ENCODE peak calls at places on chromosomes 1 and 21, in nine cellular contexts. One of them, this sample, is unnamed. For H3K4me1, the result is how much of the 10 kb centered on the place peaks cover.

GRCh38 chr1:38046884-38047602 is 450 bp upstream of the POU3F1 start:
- DNase-seq in psoas muscle: peak
- DNase-seq in OCI-LY7: peak
- DNase-seq in adrenal gland: peak
- DNase-seq in heart right ventricle: peak
- DNase-seq in IMR-90: peak
- DNase-seq in cardiac muscle cell: peak
- DNase-seq in CD8-positive, alpha-beta T cell: peak
- DNase-seq in pancreas: peak
- DNase-seq in this sample: peak

GRCh38 chr1:209155556-209155955 is 428.0 kb upstream of the CAMK1G start:
- DNase-seq in pancreas: no peak
- DNase-seq in IMR-90: no peak
- DNase-seq in psoas muscle: no peak
- DNase-seq in CD8-positive, alpha-beta T cell: no peak
- DNase-seq in heart right ventricle: no peak
- DNase-seq in adrenal gland: no peak
- DNase-seq in cardiac muscle cell: no peak
- DNase-seq in OCI-LY7: no peak
- DNase-seq in this sample: no peak

GRCh38 chr1:167935252-167936067 is 1.0 kb upstream of the DCAF6 start:
- DNase-seq in cardiac muscle cell: peak
- DNase-seq in IMR-90: peak
- DNase-seq in heart right ventricle: no peak
- DNase-seq in CD8-positive, alpha-beta T cell: no peak
- DNase-seq in psoas muscle: no peak
- DNase-seq in OCI-LY7: peak
- DNase-seq in pancreas: no peak
- DNase-seq in adrenal gland: peak
- DNase-seq in this sample: no peak

GRCh38 chr1:63968663-63969460 is 195.0 kb downstream of the ROR1 start:
- DNase-seq in OCI-LY7: no peak
- DNase-seq in IMR-90: peak
- DNase-seq in CD8-positive, alpha-beta T cell: no peak
- DNase-seq in adrenal gland: no peak
- DNase-seq in cardiac muscle cell: no peak
- DNase-seq in heart right ventricle: peak
- DNase-seq in psoas muscle: peak
- DNase-seq in pancreas: no peak
- DNase-seq in this sample: peak

GRCh38 chr1:171610385-171610784 is 11.7 kb upstream of the MYOCOS start:
- DNase-seq in CD8-positive, alpha-beta T cell: no peak
- DNase-seq in cardiac muscle cell: peak
- DNase-seq in pancreas: no peak
- DNase-seq in heart right ventricle: no peak
- DNase-seq in adrenal gland: no peak
- DNase-seq in OCI-LY7: no peak
- DNase-seq in psoas muscle: no peak
- DNase-seq in IMR-90: peak
- DNase-seq in this sample: no peak

GRCh38 chr1:114081145-114082046 is 72.3 kb downstream of the SYT6 start:
- DNase-seq in pancreas: no peak
- DNase-seq in adrenal gland: peak
- DNase-seq in psoas muscle: peak
- DNase-seq in CD8-positive, alpha-beta T cell: no peak
- DNase-seq in OCI-LY7: no peak
- DNase-seq in IMR-90: no peak
- DNase-seq in cardiac muscle cell: no peak
- DNase-seq in heart right ventricle: peak
- DNase-seq in this sample: no peak

GRCh38 chr1:8062861-8063260 is 36.8 kb upstream of the ERRFI1 start:
- DNase-seq in heart right ventricle: no peak
- DNase-seq in adrenal gland: no peak
- DNase-seq in cardiac muscle cell: no peak
- DNase-seq in OCI-LY7: no peak
- DNase-seq in CD8-positive, alpha-beta T cell: no peak
- DNase-seq in IMR-90: no peak
- DNase-seq in pancreas: no peak
- DNase-seq in psoas muscle: no peak
- DNase-seq in this sample: no peak

GRCh38 chr1:184118051-184118450 is 66.5 kb downstream of the TSEN15 start:
- DNase-seq in OCI-LY7: no peak
- DNase-seq in IMR-90: peak
- DNase-seq in cardiac muscle cell: peak
- DNase-seq in heart right ventricle: no peak
- DNase-seq in pancreas: no peak
- DNase-seq in CD8-positive, alpha-beta T cell: no peak
- DNase-seq in adrenal gland: no peak
- DNase-seq in psoas muscle: no peak
- DNase-seq in this sample: no peak

GRCh38 chr21:16634522-16634914 is 878.3 kb upstream of the CXADR start:
- DNase-seq in heart right ventricle: no peak
- DNase-seq in OCI-LY7: no peak
- DNase-seq in pancreas: no peak
- DNase-seq in adrenal gland: no peak
- DNase-seq in cardiac muscle cell: no peak
- DNase-seq in IMR-90: no peak
- DNase-seq in psoas muscle: no peak
- DNase-seq in CD8-positive, alpha-beta T cell: no peak
- DNase-seq in this sample: no peak

GRCh38 chr1:111045033-111045722 is 81.5 kb upstream of the LRIF1 start:
- DNase-seq in cardiac muscle cell: peak
- DNase-seq in psoas muscle: no peak
- DNase-seq in IMR-90: no peak
- DNase-seq in heart right ventricle: no peak
- DNase-seq in CD8-positive, alpha-beta T cell: no peak
- DNase-seq in OCI-LY7: no peak
- DNase-seq in pancreas: peak
- DNase-seq in adrenal gland: no peak
- DNase-seq in this sample: no peak

GRCh38 chr1:156808186-156809030 is 8.2 kb downstream of the SH2D2A start:
- DNase-seq in OCI-LY7: no peak
- DNase-seq in IMR-90: no peak
- DNase-seq in heart right ventricle: no peak
- DNase-seq in cardiac muscle cell: no peak
- DNase-seq in pancreas: no peak
- DNase-seq in adrenal gland: no peak
- DNase-seq in CD8-positive, alpha-beta T cell: no peak
- DNase-seq in psoas muscle: no peak
- DNase-seq in this sample: no peak

GRCh38 chr1:158506369-158506987 is 34.5 kb downstream of the OR10R2 start:
- DNase-seq in pancreas: no peak
- DNase-seq in psoas muscle: no peak
- DNase-seq in CD8-positive, alpha-beta T cell: no peak
- DNase-seq in IMR-90: peak
- DNase-seq in cardiac muscle cell: peak
- DNase-seq in adrenal gland: peak
- DNase-seq in OCI-LY7: peak
- DNase-seq in heart right ventricle: peak
- DNase-seq in this sample: no peak

DNA sequence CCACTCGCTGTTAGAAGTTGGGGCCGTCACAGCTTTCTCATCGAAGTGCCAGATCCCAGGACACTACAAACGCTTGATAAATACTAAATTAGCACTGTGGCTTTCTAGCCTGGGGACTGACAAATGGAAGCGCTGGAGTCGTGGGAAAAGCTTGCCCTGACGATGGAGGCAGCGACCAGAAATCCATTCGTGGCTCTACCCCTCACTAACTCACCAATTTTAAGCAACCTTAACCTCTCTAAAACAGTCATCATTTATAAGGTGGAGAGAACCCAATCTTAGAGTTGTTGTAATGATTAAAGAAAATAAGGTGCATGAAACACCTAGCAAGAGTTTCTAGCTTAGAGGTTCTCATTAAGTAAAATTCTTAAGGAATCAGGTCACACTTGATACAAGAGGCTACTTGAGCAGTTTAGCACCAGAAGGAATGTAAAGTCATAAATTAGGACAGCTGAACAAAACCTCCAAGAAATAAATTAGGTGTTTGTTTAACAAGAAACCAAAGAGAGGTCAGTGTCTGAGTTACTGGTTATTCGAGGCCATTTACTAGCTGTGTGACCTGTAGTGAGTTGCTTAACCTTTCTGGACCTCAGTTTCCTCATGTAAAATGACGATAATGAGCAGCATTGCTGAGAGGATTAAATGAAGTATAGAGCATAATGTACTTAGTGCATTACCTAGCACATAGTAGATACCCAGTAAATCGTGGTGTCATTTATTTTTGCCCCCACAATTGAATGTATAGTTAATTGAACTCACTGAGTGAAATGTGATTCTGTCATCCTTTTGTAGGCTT is 761 bp upstream of the ELK4 start:
- DNase-seq in heart right ventricle: no peak
- DNase-seq in adrenal gland: no peak
- DNase-seq in pancreas: no peak
- DNase-seq in IMR-90: no peak
- DNase-seq in OCI-LY7: peak
- DNase-seq in psoas muscle: no peak
- DNase-seq in CD8-positive, alpha-beta T cell: no peak
- DNase-seq in cardiac muscle cell: no peak
- DNase-seq in this sample: no peak
- H3K27ac ChIP-seq in heart right ventricle: peak
- H3K27ac ChIP-seq in adrenal gland: peak
- H3K27ac ChIP-seq in pancreas: peak
- H3K27ac ChIP-seq in IMR-90: peak
- H3K27ac ChIP-seq in OCI-LY7: peak
- H3K27ac ChIP-seq in psoas muscle: peak
- H3K27ac ChIP-seq in CD8-positive, alpha-beta T cell: peak
- H3K27ac ChIP-seq in cardiac muscle cell: peak
- H3K27ac ChIP-seq in this sample: peak

DNA sequence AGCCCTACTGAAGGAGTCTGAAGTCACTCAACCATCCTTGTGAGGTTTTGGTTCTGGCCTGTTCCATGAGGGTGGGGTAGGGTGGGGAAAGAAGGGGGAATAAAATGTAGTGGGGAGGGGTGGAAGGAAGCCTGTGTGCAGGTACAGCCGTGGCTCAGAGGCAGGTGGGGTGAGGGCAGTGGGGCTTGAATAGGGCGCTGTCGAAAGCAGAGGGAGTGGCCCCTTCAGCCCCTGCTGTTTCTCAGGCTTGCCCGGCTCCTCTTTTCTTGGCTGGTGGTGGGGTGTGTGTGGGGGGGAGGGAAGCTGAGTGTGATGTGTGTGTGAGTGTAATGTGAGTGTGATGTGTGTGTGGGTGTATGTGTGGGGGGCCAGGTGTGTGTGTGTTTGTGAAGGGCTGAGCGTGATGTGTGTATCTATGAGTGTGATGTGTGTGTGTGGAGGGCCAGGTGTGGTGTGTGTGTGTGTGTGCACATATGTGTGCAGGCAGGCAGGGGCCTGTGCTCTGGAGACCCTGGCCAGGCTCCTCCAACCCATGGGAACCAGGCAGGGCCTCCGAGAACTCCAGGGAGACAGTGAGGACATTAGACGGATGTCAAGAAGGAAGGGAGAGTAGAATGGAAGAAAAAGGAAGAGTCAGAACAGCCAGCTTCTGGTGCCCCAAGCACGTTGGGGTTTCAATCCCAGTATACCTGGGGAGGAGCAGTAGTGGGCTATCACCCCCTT is 9.0 kb downstream of the SOX13 start:
- DNase-seq in IMR-90: no peak
- DNase-seq in psoas muscle: no peak
- DNase-seq in pancreas: no peak
- DNase-seq in heart right ventricle: no peak
- DNase-seq in adrenal gland: no peak
- DNase-seq in cardiac muscle cell: no peak
- DNase-seq in CD8-positive, alpha-beta T cell: no peak
- DNase-seq in OCI-LY7: no peak
- DNase-seq in this sample: no peak
- H3K4me1 ChIP-seq in IMR-90: under half
- H3K4me1 ChIP-seq in psoas muscle: half or more
- H3K4me1 ChIP-seq in pancreas: half or more
- H3K4me1 ChIP-seq in heart right ventricle: under half
- H3K4me1 ChIP-seq in adrenal gland: half or more
- H3K4me1 ChIP-seq in cardiac muscle cell: under half
- H3K4me1 ChIP-seq in CD8-positive, alpha-beta T cell: under half
- H3K4me1 ChIP-seq in OCI-LY7: under half
- H3K4me1 ChIP-seq in this sample: half or more

GRCh38 chr1:228457396-228458176 is 29.6 kb upstream of the RNF187 start:
- DNase-seq in pancreas: peak
- DNase-seq in OCI-LY7: peak
- DNase-seq in adrenal gland: peak
- DNase-seq in IMR-90: peak
- DNase-seq in heart right ventricle: peak
- DNase-seq in CD8-positive, alpha-beta T cell: peak
- DNase-seq in cardiac muscle cell: peak
- DNase-seq in psoas muscle: peak
- DNase-seq in this sample: peak
- TF ChIP-seq CTCF in pancreas: no peak
- TF ChIP-seq CTCF in OCI-LY7: peak
- TF ChIP-seq CTCF in adrenal gland: peak
- TF ChIP-seq CTCF in IMR-90: peak
- TF ChIP-seq CTCF in heart right ventricle: peak
- TF ChIP-seq CTCF in CD8-positive, alpha-beta T cell: peak
- TF ChIP-seq CTCF in cardiac muscle cell: peak
- TF ChIP-seq CTCF in psoas muscle: peak
- TF ChIP-seq CTCF in this sample: peak

GRCh38 chr1:96414598-96414997 is 307.0 kb upstream of the PTBP2 start:
- DNase-seq in adrenal gland: no peak
- DNase-seq in CD8-positive, alpha-beta T cell: no peak
- DNase-seq in heart right ventricle: no peak
- DNase-seq in psoas muscle: no peak
- DNase-seq in IMR-90: no peak
- DNase-seq in pancreas: no peak
- DNase-seq in cardiac muscle cell: no peak
- DNase-seq in OCI-LY7: no peak
- DNase-seq in this sample: no peak

GRCh38 chr1:96409689-96410088 is 311.9 kb upstream of the PTBP2 start:
- DNase-seq in adrenal gland: no peak
- DNase-seq in OCI-LY7: no peak
- DNase-seq in IMR-90: no peak
- DNase-seq in heart right ventricle: no peak
- DNase-seq in psoas muscle: no peak
- DNase-seq in cardiac muscle cell: no peak
- DNase-seq in CD8-positive, alpha-beta T cell: no peak
- DNase-seq in pancreas: no peak
- DNase-seq in this sample: no peak

GRCh38 chr1:96411006-96411405 is 310.6 kb upstream of the PTBP2 start:
- DNase-seq in heart right ventricle: no peak
- DNase-seq in pancreas: no peak
- DNase-seq in IMR-90: no peak
- DNase-seq in OCI-LY7: no peak
- DNase-seq in cardiac muscle cell: no peak
- DNase-seq in CD8-positive, alpha-beta T cell: no peak
- DNase-seq in adrenal gland: no peak
- DNase-seq in psoas muscle: no peak
- DNase-seq in this sample: no peak

GRCh38 chr1:96409087-96409486 is 312.5 kb upstream of the PTBP2 start:
- DNase-seq in CD8-positive, alpha-beta T cell: no peak
- DNase-seq in pancreas: no peak
- DNase-seq in cardiac muscle cell: no peak
- DNase-seq in IMR-90: no peak
- DNase-seq in adrenal gland: no peak
- DNase-seq in OCI-LY7: no peak
- DNase-seq in psoas muscle: no peak
- DNase-seq in heart right ventricle: peak
- DNase-seq in this sample: peak
- H3K27ac ChIP-seq in CD8-positive, alpha-beta T cell: no peak
- H3K27ac ChIP-seq in pancreas: no peak
- H3K27ac ChIP-seq in cardiac muscle cell: no peak
- H3K27ac ChIP-seq in IMR-90: no peak
- H3K27ac ChIP-seq in adrenal gland: no peak
- H3K27ac ChIP-seq in OCI-LY7: no peak
- H3K27ac ChIP-seq in psoas muscle: no peak
- H3K27ac ChIP-seq in heart right ventricle: no peak
- H3K27ac ChIP-seq in this sample: no peak